ENCODE peak calls at places on chromosome 19, in four cellular contexts. O, L, E and N are unnamed samples. For H3K36me3, the result is how much of the 10 kb centered on the place peaks cover.

GRCh38 chr19:7862413-7862951 is 11.7 kb downstream of the PRR36 start:
- DNase-seq in O (peak), E (peak), L (peak), N (peak)

GRCh38 chr19:33997690-33998089 is 174.6 kb upstream of the LSM14A start:
- DNase-seq in O (peak), L (no peak), E (no peak), N (no peak)

GRCh38 chr19:934865-935422 is 9.1 kb downstream of the ARID3A start:
- DNase-seq in L (peak), E (peak), O (peak), N (peak)

GRCh38 chr19:6045108-6045507 is 65.2 kb downstream of the RFX2 start:
- DNase-seq in L (no peak), E (no peak), O (no peak), N (no peak)

GRCh38 chr19:1425902-1426301 is 12.3 kb upstream of the RPS15 start:
- DNase-seq in O (no peak), L (no peak), E (no peak), N (no peak)

GRCh38 chr19:33189453-33189852 is 4.7 kb upstream of the LRP3 start:
- DNase-seq in O (no peak), E (no peak), L (no peak), N (no peak)

GRCh38 chr19:12828494-12828893 is 5.9 kb downstream of the RTBDN start:
- DNase-seq in E (no peak), O (peak), L (no peak), N (no peak)

GRCh38 chr19:1906985-1907562 is 1.9 kb downstream of the ADAT3 start:
- DNase-seq in L (no peak), O (no peak), E (no peak), N (no peak)

GRCh38 chr19:43711751-43712355 is 4.0 kb upstream of the IRGC start:
- DNase-seq in L (no peak), E (no peak), O (no peak), N (no peak)

GRCh38 chr19:33426621-33427475 is 53.3 kb downstream of the CEBPG start:
- DNase-seq in E (no peak), O (no peak), L (peak), N (peak)

GRCh38 chr19:55383789-55384575 is at the start of gene TMEM238:
- DNase-seq in L (peak), O (peak), E (peak), N (peak)

GRCh38 chr19:47363758-47364529 is 14.8 kb downstream of the DHX34 start:
- DNase-seq in O (peak), E (no peak), L (no peak), N (no peak)

GRCh38 chr19:40035996-40036395 is 20.0 kb downstream of the ZNF780B start:
- DNase-seq in E (no peak), L (no peak), O (no peak), N (no peak)

GRCh38 chr19:50932018-50932689 is 20.7 kb downstream of the KLK5 start:
- DNase-seq in E (no peak), O (no peak), L (no peak), N (no peak)

GRCh38 chr19:47176627-47177090 is 46.0 kb downstream of the SAE1 start:
- DNase-seq in O (peak), E (peak), L (no peak), N (no peak)

GRCh38 chr19:40231057-40231456 is 4.6 kb upstream of the CCNP start:
- DNase-seq in L (no peak), E (no peak), O (no peak), N (no peak)

GRCh38 chr19:47112166-47112663 is 1.4 kb downstream of the ZC3H4 start:
- DNase-seq in E (peak), L (peak), O (peak), N (peak)

GRCh38 chr19:29672933-29673336 is 7.7 kb downstream of the PLEKHF1 start:
- DNase-seq in E (no peak), O (no peak), L (peak), N (peak)

GRCh38 chr19:57599761-57600383 is at the start of gene ZNF530:
- DNase-seq in E (peak), L (peak), O (peak), N (peak)

GRCh38 chr19:47549341-47549768 is 23.6 kb downstream of the ZNF541 start:
- DNase-seq in L (peak), E (no peak), O (no peak), N (no peak)

GRCh38 chr19:17519967-17520366 is 8.5 kb downstream of the PGLS start:
- DNase-seq in L (no peak), O (no peak), E (no peak), N (no peak)

GRCh38 chr19:55703790-55704215 is 28.8 kb downstream of the EPN1 start:
- DNase-seq in L (peak), O (peak), E (no peak), N (no peak)

GRCh38 chr19:3065675-3066357 is 3.5 kb upstream of the TLE5 start:
- DNase-seq in E (no peak), O (no peak), L (no peak), N (peak)

GRCh38 chr19:58398545-58398944 is 3.1 kb downstream of the RNF225 start:
- DNase-seq in L (no peak), E (no peak), O (no peak), N (peak)

GRCh38 chr19:40717325-40717879 is 490 bp downstream of the ITPKC start:
- DNase-seq in E (peak), L (peak), O (no peak), N (no peak)

GRCh38 chr19:31352782-31353651 is 3.8 kb upstream of the TSHZ3 start:
- DNase-seq in O (no peak), E (no peak), L (no peak), N (no peak)

GRCh38 chr19:6733338-6734095 is 3.9 kb downstream of the GPR108 start:
- DNase-seq in L (no peak), O (no peak), E (no peak), N (no peak)

GRCh38 chr19:48596679-48597465 is 9.7 kb upstream of the SPACA4 start:
- DNase-seq in E (no peak), O (no peak), L (no peak), N (no peak)

GRCh38 chr19:12974301-12975220 is 5.2 kb downstream of the DAND5 start:
- DNase-seq in E (no peak), L (no peak), O (peak), N (no peak)

GRCh38 chr19:41555752-41556151 is 20.2 kb upstream of the CEACAM21 start:
- DNase-seq in L (no peak), E (no peak), O (no peak), N (no peak)

GRCh38 chr19:39263912-39264305 is 4.3 kb upstream of the IFNL2 start:
- DNase-seq in O (no peak), L (peak), E (no peak), N (no peak)

GRCh38 chr19:12774588-12775555 is at the start of gene HOOK2:
- DNase-seq in L (peak), O (no peak), E (peak), N (peak)

GRCh38 chr19:31885280-31885853 is 460.0 kb upstream of the ZNF507 start:
- DNase-seq in O (no peak), E (no peak), L (no peak), N (no peak)

GRCh38 chr19:1853295-1854031 is 5.2 kb upstream of the REXO1 start:
- DNase-seq in E (peak), O (peak), L (peak), N (peak)

GRCh38 chr19:7544626-7545025 is 9.1 kb downstream of the PNPLA6 start:
- DNase-seq in O (no peak), E (peak), L (peak), N (no peak)

GRCh38 chr19:53903055-53903680 is 5.9 kb upstream of the CACNG7 start:
- DNase-seq in L (no peak), E (no peak), O (peak), N (peak)

DNA sequence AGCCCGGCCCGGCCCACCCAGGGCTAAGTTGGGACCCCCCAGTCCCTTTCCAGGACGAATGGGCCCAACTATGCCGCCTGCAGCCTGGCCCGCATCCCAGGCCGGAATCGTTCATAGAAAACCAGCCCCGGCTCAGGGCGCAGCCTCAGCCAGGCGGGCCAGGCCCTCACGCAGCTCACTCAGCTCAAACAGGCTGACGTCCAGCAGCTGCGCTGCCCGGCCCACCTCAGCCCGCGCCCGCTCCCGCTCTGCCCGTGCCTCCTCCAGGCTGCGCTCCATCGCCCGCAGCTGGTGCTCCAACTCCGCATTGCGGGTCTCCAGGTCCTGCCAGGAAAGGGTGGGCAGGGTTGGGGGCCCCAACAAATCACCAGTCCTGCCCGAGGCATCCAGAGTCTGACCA is 9.8 kb downstream of the DDX49 start:
- DNase-seq in L (no peak), O (no peak), E (no peak), N (no peak)
- H3K36me3 ChIP-seq in L (under half), O (under half), E (under half), N (under half)

GRCh38 chr19:36986601-36987000 is 70.5 kb downstream of the ZNF568 start:
- DNase-seq in E (no peak), L (no peak), O (no peak), N (no peak)

GRCh38 chr19:36986131-36986530 is 70.0 kb downstream of the ZNF568 start:
- DNase-seq in E (no peak), O (no peak), L (no peak), N (no peak)

DNA sequence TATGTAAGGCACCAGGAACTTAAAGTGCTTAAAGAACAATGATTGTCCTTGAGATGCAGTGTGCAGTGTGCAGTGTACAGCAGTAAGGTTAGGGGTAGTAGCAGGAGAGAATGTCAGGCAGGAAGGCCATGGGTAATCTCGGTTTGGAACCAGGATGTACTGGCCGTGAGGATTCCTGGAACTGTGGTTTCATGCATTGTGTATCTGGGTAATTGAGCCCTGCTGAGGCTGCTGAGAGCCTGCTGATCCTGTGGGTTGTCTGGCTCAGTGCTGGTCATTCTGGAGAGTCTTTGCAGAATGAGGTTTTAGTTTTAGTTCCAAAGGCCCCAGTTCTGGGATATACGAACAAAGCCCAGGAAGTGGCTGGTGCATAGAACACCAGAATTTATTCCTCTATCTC is 71.0 kb downstream of the ZNF568 start:
- DNase-seq in O (no peak), E (no peak), L (no peak), N (no peak)
- H3K36me3 ChIP-seq in O (under half), E (under half), L (under half), N (under half)

GRCh38 chr19:49687150-49687549 is 2.2 kb upstream of the ADM5 start:
- DNase-seq in E (no peak), L (no peak), O (no peak), N (no peak)
- H3K36me3 ChIP-seq in E (under half), L (under half), O (under half), N (under half)

GRCh38 chr19:45352914-45353796 is 12.6 kb downstream of the KLC3 start:
- DNase-seq in O (no peak), L (no peak), E (no peak), N (no peak)
- H3K36me3 ChIP-seq in O (under half), L (under half), E (under half), N (under half)

DNA sequence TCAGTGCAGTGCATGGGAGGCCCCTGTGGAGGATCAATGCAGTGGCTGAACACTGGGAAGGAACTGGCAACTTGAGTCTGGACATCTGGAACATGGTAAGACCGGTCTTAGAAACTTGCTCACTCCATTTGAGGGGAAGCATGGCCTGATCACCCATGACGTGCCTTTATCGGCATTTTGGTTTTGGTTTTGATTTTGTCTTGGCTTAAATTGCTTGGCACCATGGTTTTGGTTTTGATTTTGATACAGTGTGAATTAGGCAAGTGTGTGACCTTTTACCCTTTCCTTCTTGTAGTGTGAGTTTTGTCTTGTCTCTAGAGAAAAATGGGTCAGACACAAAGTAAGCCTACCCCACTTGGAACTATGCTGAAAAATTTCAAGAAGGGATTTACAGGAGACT is 77.3 kb downstream of the ZNF486 start:
- DNase-seq in L (no peak), O (no peak), E (no peak), N (no peak)
- H3K36me3 ChIP-seq in L (under half), O (under half), E (under half), N (under half)

GRCh38 chr19:45517641-45518468 is 10.6 kb downstream of the VASP start:
- DNase-seq in L (no peak), E (no peak), O (no peak), N (peak)

GRCh38 chr19:45515807-45516401 is 8.6 kb downstream of the VASP start:
- DNase-seq in E (no peak), L (peak), O (no peak), N (peak)

GRCh38 chr19:45518469-45518826 is 11.2 kb downstream of the VASP start:
- DNase-seq in E (no peak), O (no peak), L (no peak), N (no peak)

GRCh38 chr19:45515081-45515624 is 7.9 kb downstream of the VASP start:
- DNase-seq in L (peak), E (peak), O (no peak), N (no peak)

DNA sequence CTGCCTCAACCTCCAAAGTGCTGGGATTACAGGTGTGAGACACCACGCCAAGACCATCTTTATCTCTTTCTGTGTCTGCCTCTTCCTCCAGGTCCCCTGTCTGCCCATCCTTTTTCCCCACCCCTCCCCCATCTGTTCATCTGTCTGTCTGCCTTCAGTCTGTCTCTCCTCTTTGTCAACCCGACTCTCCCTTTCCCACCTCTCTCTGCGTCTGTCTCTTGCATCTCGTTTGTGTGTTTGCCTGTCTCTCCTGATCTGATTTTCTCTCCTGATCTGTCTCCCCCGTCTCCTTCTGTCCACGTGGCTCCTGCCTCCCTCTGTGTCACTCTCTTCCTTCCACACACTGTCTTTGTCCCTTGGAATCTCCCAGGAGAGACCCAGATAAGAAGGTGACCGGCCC is 10.0 kb downstream of the VASP start:
- DNase-seq in L (no peak), O (no peak), E (no peak), N (no peak)
- H3K36me3 ChIP-seq in L (under half), O (under half), E (under half), N (under half)

GRCh38 chr19:10553087-10553667 is 9.5 kb downstream of the ATG4D start:
- DNase-seq in O (no peak), E (no peak), L (no peak), N (no peak)

GRCh38 chr19:10550336-10550735 is 6.6 kb downstream of the ATG4D start:
- DNase-seq in E (no peak), L (no peak), O (no peak), N (no peak)

GRCh38 chr19:10552596-10553053 is 8.9 kb downstream of the ATG4D start:
- DNase-seq in E (no peak), O (peak), L (no peak), N (no peak)

GRCh38 chr19:10549733-10550132 is 6.0 kb downstream of the ATG4D start:
- DNase-seq in L (no peak), O (no peak), E (no peak), N (no peak)

DNA sequence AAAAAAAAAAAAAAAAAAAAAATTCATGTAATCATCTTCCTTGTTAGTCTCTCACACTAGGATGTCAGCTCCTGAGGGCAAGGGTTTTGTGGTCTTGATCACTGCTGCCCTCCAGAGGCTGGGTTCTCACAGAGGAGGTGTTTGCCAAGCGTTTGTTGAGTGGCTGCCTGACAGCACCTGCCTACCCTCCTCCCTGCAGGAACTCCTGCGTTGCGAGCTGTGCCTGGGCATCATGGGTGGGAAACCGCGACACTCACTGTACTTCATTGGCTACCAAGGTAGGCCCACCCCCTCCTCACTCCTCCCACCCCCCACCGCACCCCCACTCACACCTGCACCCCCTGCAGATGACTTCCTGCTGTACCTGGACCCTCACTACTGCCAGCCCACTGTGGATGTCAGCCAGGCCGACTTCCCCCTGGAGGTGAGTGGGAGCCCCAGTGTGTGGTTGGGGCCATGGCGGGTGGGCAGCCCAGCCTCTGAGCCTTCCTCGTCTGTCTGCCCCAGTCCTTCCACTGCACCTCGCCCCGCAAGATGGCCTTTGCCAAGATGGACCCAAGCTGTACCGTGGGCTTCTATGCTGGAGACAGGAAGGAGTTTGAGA is 8.1 kb downstream of the ATG4D start:
- DNase-seq in L (no peak), O (peak), E (no peak), N (no peak)
- H3K36me3 ChIP-seq in L (half or more), O (under half), E (under half), N (half or more)

GRCh38 chr19:5037936-5038335 is 69.0 kb downstream of the KDM4B start:
- DNase-seq in O (peak), E (no peak), L (no peak), N (peak)

GRCh38 chr19:5038631-5039271 is 69.8 kb downstream of the KDM4B start:
- DNase-seq in O (peak), L (no peak), E (no peak), N (peak)

GRCh38 chr19:5041168-5042038 is 72.5 kb downstream of the KDM4B start:
- DNase-seq in L (no peak), E (no peak), O (no peak), N (peak)

GRCh38 chr19:5040544-5041167 is 71.7 kb downstream of the KDM4B start:
- DNase-seq in L (no peak), O (no peak), E (no peak), N (no peak)

GRCh38 chr19:5039642-5040543 is 71.0 kb downstream of the KDM4B start:
- DNase-seq in E (no peak), L (no peak), O (no peak), N (peak)
- H3K36me3 ChIP-seq in E (under half), L (under half), O (under half), N (under half)